ENCODE peak calls at places on chromosomes 11 and 22, in eight cellular contexts. T, E, Y, R, B, V, G and F are unnamed samples.

GRCh38 chr11:705646-706438 is at the start of gene EPS8L2:
- DNase-seq in T (no peak), E (peak), Y (no peak), R (no peak), B (no peak), V (no peak), G (no peak), F (no peak)

GRCh38 chr11:68843052-68843561 is 1.4 kb upstream of the CPT1A start:
- DNase-seq in T (peak), E (no peak), Y (peak), R (no peak), B (peak), V (no peak), G (peak), F (no peak)

GRCh38 chr11:316891-317291 is 3.1 kb downstream of the IFITM1 start:
- DNase-seq in T (no peak), E (no peak), Y (peak), R (no peak), B (no peak), V (no peak), G (no peak), F (no peak)

GRCh38 chr11:17561111-17561415 is 14.0 kb downstream of the OTOG start:
- DNase-seq in T (no peak), E (no peak), Y (no peak), R (no peak), B (no peak), V (no peak), G (no peak), F (no peak)

GRCh38 chr11:47004595-47005033 is 68.1 kb downstream of the CSTPP1 start:
- DNase-seq in T (peak), E (peak), Y (peak), R (no peak), B (no peak), V (peak), G (peak), F (peak)

GRCh38 chr11:97607301-97608000 is 1217.6 kb downstream of the JRKL start:
- DNase-seq in T (no peak), E (no peak), Y (no peak), R (no peak), B (no peak), V (no peak), G (no peak), F (no peak)

GRCh38 chr11:1073261-1073724 is 1.4 kb upstream of the MUC2 start:
- DNase-seq in T (no peak), E (peak), Y (peak), R (no peak), B (no peak), V (peak), G (no peak), F (peak)

GRCh38 chr11:1165256-1166041 is 7.7 kb downstream of the MUC5AC start:
- DNase-seq in T (no peak), E (no peak), Y (peak), R (no peak), B (no peak), V (peak), G (no peak), F (no peak)

GRCh38 chr22:40216041-40216756 is 38.5 kb downstream of the TNRC6B start:
- DNase-seq in T (no peak), E (peak), Y (no peak), R (no peak), B (peak), V (no peak), G (no peak), F (no peak)

GRCh38 chr11:20045098-20045688 is 115.1 kb downstream of the DBX1 start:
- DNase-seq in T (no peak), E (peak), Y (peak), R (no peak), B (no peak), V (peak), G (no peak), F (peak)

GRCh38 chr22:26485013-26485412 is 1.3 kb downstream of the SRRD start:
- DNase-seq in T (no peak), E (no peak), Y (no peak), R (no peak), B (no peak), V (no peak), G (no peak), F (no peak)

GRCh38 chr11:45089251-45089650 is 57.2 kb upstream of the PRDM11 start:
- DNase-seq in T (no peak), E (peak), Y (peak), R (no peak), B (no peak), V (peak), G (peak), F (peak)

GRCh38 chr22:37925311-37925710 is 19.2 kb downstream of the MICALL1 start:
- DNase-seq in T (no peak), E (no peak), Y (no peak), R (no peak), B (no peak), V (no peak), G (no peak), F (no peak)

GRCh38 chr22:44807915-44808690 is 55.7 kb downstream of the ARHGAP8 start:
- DNase-seq in T (no peak), E (no peak), Y (peak), R (no peak), B (peak), V (no peak), G (no peak), F (no peak)

GRCh38 chr11:19632435-19632834 is 80.2 kb upstream of the NAV2 start:
- DNase-seq in T (no peak), E (no peak), Y (no peak), R (no peak), B (no peak), V (no peak), G (peak), F (no peak)

GRCh38 chr11:134587345-134587744 is 175.3 kb upstream of the B3GAT1 start:
- DNase-seq in T (no peak), E (no peak), Y (no peak), R (no peak), B (no peak), V (no peak), G (no peak), F (no peak)

GRCh38 chr11:35303596-35304392 is 115.6 kb downstream of the SLC1A2 start:
- DNase-seq in T (no peak), E (peak), Y (peak), R (no peak), B (no peak), V (peak), G (peak), F (peak)

GRCh38 chr22:38843201-38843715 is 570 bp downstream of the NPTXR start:
- DNase-seq in T (peak), E (no peak), Y (peak), R (peak), B (peak), V (peak), G (peak), F (peak)

GRCh38 chr22:17966403-17966717 is 58.0 kb downstream of the MICAL3 start:
- DNase-seq in T (no peak), E (no peak), Y (no peak), R (no peak), B (no peak), V (no peak), G (no peak), F (no peak)

GRCh38 chr22:37427128-37427710 is at the start of gene ELFN2:
- DNase-seq in T (no peak), E (no peak), Y (no peak), R (no peak), B (no peak), V (peak), G (peak), F (peak)

GRCh38 chr22:49031746-49032330 is 795.8 kb downstream of the BRD1 start:
- DNase-seq in T (no peak), E (no peak), Y (no peak), R (no peak), B (no peak), V (no peak), G (no peak), F (no peak)

GRCh38 chr11:61195016-61195695 is 8.2 kb upstream of the PGA3 start:
- DNase-seq in T (no peak), E (no peak), Y (no peak), R (no peak), B (no peak), V (no peak), G (no peak), F (no peak)

GRCh38 chr11:78282821-78283220 is 94.1 kb downstream of the USP35 start:
- DNase-seq in T (no peak), E (no peak), Y (no peak), R (no peak), B (no peak), V (no peak), G (no peak), F (no peak)

GRCh38 chr11:131473510-131473909 is 103.1 kb downstream of the NTM start:
- DNase-seq in T (no peak), E (no peak), Y (no peak), R (no peak), B (no peak), V (no peak), G (no peak), F (no peak)

GRCh38 chr11:111849631-111850030 is 21.8 kb downstream of the ALG9 start:
- DNase-seq in T (no peak), E (no peak), Y (no peak), R (no peak), B (no peak), V (no peak), G (no peak), F (no peak)

GRCh38 chr22:29312218-29313125 is 3.0 kb downstream of the RASL10A start:
- DNase-seq in T (no peak), E (peak), Y (no peak), R (no peak), B (peak), V (peak), G (no peak), F (no peak)